ENCODE peak calls at places on chromosomes 5 and 9, in six cellular contexts. R is heart right ventricle, P is esophagus squamous epithelium, B is spleen, T is brain microvascular endothelial cell, X is HFF-Myc. S is an unnamed sample.

GRCh38 chr5:89120719-89121118 is 237.7 kb upstream of the MEF2C start:
- DNase-seq in B (no peak), R (peak; percentile 8), T (no peak), X (no peak), P (no peak), S (no peak)

GRCh38 chr5:88269222-88269771 is 652 bp upstream of the TMEM161B start:
- DNase-seq in B (peak; percentile 80), P (no peak), X (no peak), T (no peak), R (no peak), S (no peak)

GRCh38 chr9:76032652-76033373 is 142.3 kb downstream of the PCSK5 start:
- DNase-seq in P (no peak), B (no peak), X (no peak), R (no peak), T (no peak), S (no peak)

GRCh38 chr5:169083394-169084018 is 217.4 kb downstream of the SLIT3 start:
- DNase-seq in B (no peak), P (no peak), R (no peak), X (no peak), T (no peak), S (no peak)

GRCh38 chr9:111969622-111970021 is 73.0 kb downstream of the UGCG start:
- DNase-seq in B (no peak), P (no peak), T (no peak), R (no peak), X (no peak), S (no peak)

GRCh38 chr5:18037718-18038117 is 403.5 kb downstream of the TAF11L14 start:
- DNase-seq in R (no peak), B (no peak), T (no peak), X (no peak), P (no peak), S (no peak)

GRCh38 chr9:98867434-98868168 is 60.1 kb downstream of the GALNT12 start:
- DNase-seq in P (no peak), B (no peak), R (peak; percentile 88), T (peak; percentile 66), X (peak; percentile 81), S (peak; percentile 55)

GRCh38 chr5:10227396-10227795 is 22.3 kb downstream of the ATPSCKMT start:
- DNase-seq in P (no peak), X (no peak), R (no peak), B (no peak), T (peak; percentile 78), S (no peak)

GRCh38 chr5:95591490-95591901 is 28.4 kb upstream of the GPR150 start:
- DNase-seq in B (no peak), T (peak; percentile 84), R (no peak), X (no peak), P (no peak), S (no peak)

GRCh38 chr5:143678148-143678906 is 133.6 kb upstream of the HMHB1 start:
- DNase-seq in T (no peak), R (no peak), B (no peak), P (no peak), X (no peak), S (no peak)

GRCh38 chr5:79795764-79796398 is 106.2 kb downstream of the CMYA5 start:
- DNase-seq in P (no peak), X (no peak), B (no peak), R (peak; percentile 71), T (peak; percentile 16), S (no peak)

GRCh38 chr9:38106488-38106887 is 37.5 kb upstream of the SHB start:
- DNase-seq in R (no peak), B (no peak), X (no peak), T (no peak), P (no peak), S (no peak)

GRCh38 chr5:123512631-123513461 is 869 bp downstream of the CSNK1G3 start:
- DNase-seq in X (no peak), B (peak; percentile 92), T (peak; percentile 25), R (peak; percentile 29), P (no peak), S (peak; percentile 30)

GRCh38 chr5:98428806-98429205 is 344.7 kb upstream of the RGMB start:
- DNase-seq in R (peak; percentile 15), B (no peak), T (peak; percentile 91), X (peak; percentile 58), P (no peak), S (peak; percentile 32)

GRCh38 chr9:129284607-129285291 is 106.7 kb upstream of the IER5L start:
- DNase-seq in R (no peak), T (no peak), B (peak; percentile 63), X (no peak), P (no peak), S (no peak)

GRCh38 chr5:79750611-79751510 is 61.2 kb downstream of the CMYA5 start:
- DNase-seq in P (no peak), B (no peak), R (no peak), T (no peak), X (no peak), S (no peak)

GRCh38 chr5:128253224-128253623 is 169.7 kb downstream of the SLC12A2 start:
- DNase-seq in T (no peak), B (no peak), P (no peak), X (no peak), R (no peak), S (no peak)

GRCh38 chr5:68476854-68477253 is 261.3 kb downstream of the PIK3R1 start:
- DNase-seq in P (no peak), X (no peak), T (no peak), R (no peak), B (no peak), S (no peak)

GRCh38 chr5:154193176-154193575 is 2.6 kb downstream of the GALNT10 start:
- DNase-seq in T (no peak), P (no peak), X (no peak), R (no peak), B (no peak), S (no peak)

GRCh38 chr5:154193636-154194035 is 3.1 kb downstream of the GALNT10 start:
- DNase-seq in T (no peak), B (no peak), R (no peak), P (no peak), X (no peak), S (no peak)

GRCh38 chr5:154190652-154191304 is at the start of gene GALNT10:
- DNase-seq in B (peak; percentile 95), R (peak; percentile 55), X (no peak), T (no peak), P (no peak), S (peak; percentile 69)

GRCh38 chr5:154189819-154190651 is 498 bp upstream of the GALNT10 start:
- DNase-seq in B (peak; percentile 98), R (peak; percentile 88), P (peak; percentile 58), X (no peak), T (peak; percentile 51), S (peak; percentile 89)

GRCh38 chr5:154191467-154192261 is 1.1 kb downstream of the GALNT10 start:
- DNase-seq in B (no peak), T (no peak), X (no peak), P (no peak), R (no peak), S (no peak)
- H3K4me3 ChIP-seq in B (no peak overlapping the region), T (peak overlapping the region; percentile 70), X (peak overlapping the region; percentile 66), P (peak overlapping the region; percentile 85), R (peak overlapping the region; percentile 91), S (peak overlapping the region; percentile 88)

DNA sequence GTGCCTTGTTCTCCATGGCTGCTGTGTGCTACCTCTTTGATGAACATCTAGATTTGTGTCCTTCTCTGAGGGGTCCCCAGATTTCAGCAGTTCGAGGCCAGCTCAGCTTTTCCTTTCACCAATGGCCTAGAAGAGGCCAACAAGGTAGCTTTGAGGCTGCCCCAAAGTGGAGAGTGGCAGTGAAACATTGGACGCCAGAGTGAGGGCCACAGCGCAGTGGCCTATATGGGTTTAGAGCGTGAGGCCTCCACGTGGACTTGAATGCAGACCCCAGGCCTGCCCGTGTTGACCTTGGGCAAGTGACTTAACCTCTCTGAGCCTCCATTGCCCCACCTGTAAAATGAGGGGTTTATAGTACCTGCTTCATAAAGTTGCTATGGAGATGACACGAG is 11.8 kb downstream of the MYOZ3 start:
- DNase-seq in X (no peak), P (no peak), R (no peak), T (no peak), B (no peak), S (no peak)
- H3K4me3 ChIP-seq in X (peak overlapping the region; percentile 46), P (peak overlapping the region; percentile 51), R (peak overlapping the region; percentile 66), T (peak overlapping the region; percentile 61), B (no peak overlapping the region), S (peak overlapping the region; percentile 47)

GRCh38 chr5:103357636-103358035 is 99.1 kb downstream of the MACIR start:
- DNase-seq in T (no peak), B (no peak), P (no peak), X (no peak), R (no peak), S (no peak)
- H3K4me3 ChIP-seq in T (no peak overlapping the region), B (no peak overlapping the region), P (no peak overlapping the region), X (no peak overlapping the region), R (no peak overlapping the region), S (no peak overlapping the region)

GRCh38 chr5:177132504-177133118 is 962 bp upstream of the NSD1 start:
- DNase-seq in T (no peak), R (no peak), X (no peak), P (no peak), B (peak; percentile 85), S (no peak)
- H3K4me3 ChIP-seq in T (peak overlapping the region; percentile 66), R (peak overlapping the region; percentile 72), X (no peak overlapping the region), P (peak overlapping the region; percentile 96), B (peak overlapping the region; percentile 48), S (peak overlapping the region; percentile 57)

DNA sequence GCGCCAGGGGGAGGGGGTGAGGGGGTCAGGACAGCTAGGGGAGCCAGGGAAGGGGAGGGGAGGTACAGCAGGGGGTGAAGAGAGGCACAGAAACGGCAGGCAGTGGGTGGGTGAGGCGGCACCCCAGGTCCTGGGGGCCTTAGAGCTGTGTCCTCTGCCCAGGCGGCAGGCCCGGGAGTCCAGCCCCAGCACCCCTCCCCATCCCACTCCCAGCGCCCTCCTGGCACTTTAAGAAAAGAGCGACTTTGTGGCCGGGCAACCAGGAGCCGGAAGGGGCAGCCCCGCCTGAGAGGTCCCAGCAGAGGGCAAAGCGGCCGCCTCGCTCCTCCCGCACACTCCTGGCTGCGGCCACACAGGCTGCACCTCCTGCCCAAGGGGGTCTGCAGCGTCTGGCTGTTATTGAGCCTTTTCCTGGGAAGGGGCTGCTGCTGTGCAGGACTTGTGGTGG is 42.6 kb downstream of the NACC2 start:
- DNase-seq in T (no peak), X (no peak), R (no peak), P (no peak), B (no peak), S (peak; percentile 61)
- H3K4me3 ChIP-seq in T (peak overlapping the region; percentile 22), X (no peak overlapping the region), R (peak overlapping the region; percentile 54), P (peak overlapping the region; percentile 55), B (no peak overlapping the region), S (peak overlapping the region; percentile 68)

GRCh38 chr5:179867476-179867875 is 8.9 kb upstream of the MRNIP start:
- DNase-seq in X (no peak), T (no peak), B (peak; percentile 66), P (no peak), R (no peak), S (no peak)
- H3K4me3 ChIP-seq in X (no peak overlapping the region), T (no peak overlapping the region), B (no peak overlapping the region), P (no peak overlapping the region), R (no peak overlapping the region), S (no peak overlapping the region)

DNA sequence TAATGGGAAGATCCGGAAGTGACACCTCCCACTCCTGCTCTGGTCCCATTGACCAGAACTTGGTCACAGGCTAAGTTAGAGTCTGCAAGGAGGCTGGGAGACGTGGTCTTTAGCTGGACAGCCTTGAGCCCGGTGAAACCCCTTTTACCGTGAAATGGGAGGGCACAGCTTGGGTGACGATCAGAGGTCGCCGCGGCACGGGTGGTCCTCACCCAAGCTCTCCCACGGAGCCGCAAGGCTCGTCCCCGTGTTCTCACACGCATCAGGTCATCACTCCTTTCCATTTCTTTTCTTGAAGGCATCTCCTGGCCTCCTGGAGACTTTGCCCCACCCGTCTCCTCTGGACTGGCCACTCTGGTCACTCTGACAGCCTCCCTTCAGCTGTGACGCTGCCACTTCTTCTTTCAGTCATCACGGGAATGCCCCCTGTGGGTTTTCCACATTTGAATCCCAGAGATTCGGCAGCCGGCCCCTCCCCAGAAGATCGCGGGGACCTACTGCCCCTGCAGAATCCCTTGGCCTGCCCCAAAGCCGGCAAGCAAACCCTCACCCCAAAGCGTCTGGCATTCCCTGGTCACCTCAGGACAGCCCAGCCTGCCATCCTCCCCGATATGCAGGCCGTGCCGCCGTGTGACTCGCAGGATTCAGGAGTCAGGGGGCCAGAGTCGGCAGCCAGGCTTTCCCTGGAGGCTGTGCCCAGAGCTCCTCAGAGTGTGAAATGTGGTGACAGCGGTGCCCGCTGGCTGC is 18.9 kb upstream of the EGFL7 start:
- DNase-seq in B (peak; percentile 73), R (no peak), P (no peak), T (no peak), X (no peak), S (no peak)
- H3K4me3 ChIP-seq in B (peak overlapping the region; percentile 20), R (peak overlapping the region; percentile 56), P (peak overlapping the region; percentile 34), T (no peak overlapping the region), X (no peak overlapping the region), S (peak overlapping the region; percentile 17)

S was measured in stomach.